ENCODE peak calls at places on chromosome 5, in six cellular contexts. E is right atrium auricular region, P is MCF 10A, Y is spleen, H is psoas muscle, C is cardiac fibroblast. F is an unnamed sample.

GRCh38 chr5:67515020-67515689 is 318.6 kb upstream of the CD180 start:
- DNase-seq in E (no peak), P (no peak), Y (no peak), H (no peak), C (no peak), F (no peak)

GRCh38 chr5:136236479-136237083 is 43.6 kb upstream of the SMIM32 start:
- DNase-seq in E (no peak), P (no peak), Y (no peak), H (no peak), C (no peak), F (no peak)

GRCh38 chr5:149268928-149269557 is 2.6 kb upstream of the AFAP1L1 start:
- DNase-seq in E (no peak), P (peak; percentile 84), Y (no peak), H (no peak), C (peak; percentile 71), F (no peak)

GRCh38 chr5:171938358-171938757 is 68.1 kb downstream of the FBXW11 start:
- DNase-seq in E (no peak), P (no peak), Y (no peak), H (no peak), C (no peak), F (no peak)

GRCh38 chr5:154753792-154754191 is 1.4 kb upstream of the LARP1 start:
- DNase-seq in E (peak; percentile 90), P (peak; percentile 84), Y (no peak), H (peak; percentile 74), C (peak; percentile 97), F (no peak)

GRCh38 chr5:22754155-22754554 is 99.0 kb downstream of the CDH12 start:
- DNase-seq in E (no peak), P (no peak), Y (no peak), H (no peak), C (no peak), F (no peak)

GRCh38 chr5:140261403-140262171 is 41.3 kb downstream of the PFDN1 start:
- DNase-seq in E (peak; percentile 92), P (peak; percentile 95), Y (no peak), H (peak; percentile 60), C (peak; percentile 86), F (no peak)

GRCh38 chr5:166772770-166773169 is 1518.7 kb upstream of the WWC1 start:
- DNase-seq in E (no peak), P (peak; percentile 81), Y (no peak), H (no peak), C (peak; percentile 77), F (no peak)

GRCh38 chr5:72079288-72079687 is 28.0 kb upstream of the MAP1B start:
- DNase-seq in E (no peak), P (no peak), Y (no peak), H (no peak), C (no peak), F (no peak)

GRCh38 chr5:54281933-54282332 is 28.4 kb downstream of the ARL15 start:
- DNase-seq in E (no peak), P (no peak), Y (no peak), H (no peak), C (no peak), F (no peak)

GRCh38 chr5:169554251-169554650 is 29.3 kb upstream of the SPDL1 start:
- DNase-seq in E (no peak), P (no peak), Y (no peak), H (no peak), C (no peak), F (no peak)

GRCh38 chr5:148085934-148086333 is 22.2 kb downstream of the SPINK5 start:
- DNase-seq in E (no peak), P (no peak), Y (no peak), H (no peak), C (no peak), F (no peak)

GRCh38 chr5:140202078-140202477 is 27.1 kb downstream of the CYSTM1 start:
- DNase-seq in E (no peak), P (peak; percentile 20), Y (no peak), H (no peak), C (no peak), F (no peak)

GRCh38 chr5:81778642-81779041 is 27.7 kb upstream of the SSBP2 start:
- DNase-seq in E (no peak), P (no peak), Y (no peak), H (no peak), C (peak; percentile 43), F (no peak)

GRCh38 chr5:36728697-36729543 is 122.5 kb downstream of the SLC1A3 start:
- DNase-seq in E (no peak), P (peak; percentile 67), Y (no peak), H (no peak), C (peak; percentile 81), F (no peak)

GRCh38 chr5:52948418-52949076 is 40.6 kb upstream of the ITGA2 start:
- DNase-seq in E (peak; percentile 73), P (peak; percentile 88), Y (no peak), H (peak; percentile 17), C (peak; percentile 90), F (no peak)

GRCh38 chr5:41924872-41925554 is at the start of gene FBXO4:
- DNase-seq in E (peak; percentile 88), P (peak; percentile 69), Y (peak; percentile 98), H (peak; percentile 89), C (peak; percentile 89), F (peak; percentile 94)

GRCh38 chr5:159764283-159764927 is 151.9 kb upstream of the ADRA1B start:
- DNase-seq in E (no peak), P (peak; percentile 36), Y (no peak), H (no peak), C (peak; percentile 94), F (no peak)

GRCh38 chr5:115374057-115374775 is 77.8 kb upstream of the CCDC112 start:
- DNase-seq in E (no peak), P (peak; percentile 30), Y (no peak), H (no peak), C (no peak), F (no peak)
- TF ChIP-seq CTCF in E (peak; percentile 25), P (peak; percentile 20), Y (no peak), H (no peak), C (no peak), F (no peak)

GRCh38 chr5:132751971-132752580 is 4.8 kb downstream of the CCNI2 start:
- DNase-seq in E (no peak), P (no peak), Y (no peak), H (no peak), C (no peak), F (no peak)

GRCh38 chr5:132754947-132755346 is 7.7 kb downstream of the CCNI2 start:
- DNase-seq in E (no peak), P (peak; percentile 36), Y (no peak), H (no peak), C (peak; percentile 61), F (no peak)

GRCh38 chr5:132754111-132754510 is 6.9 kb downstream of the CCNI2 start:
- DNase-seq in E (no peak), P (no peak), Y (no peak), H (no peak), C (no peak), F (no peak)

GRCh38 chr5:132752581-132753125 is 5.4 kb downstream of the CCNI2 start:
- DNase-seq in E (no peak), P (no peak), Y (no peak), H (no peak), C (no peak), F (no peak)

DNA sequence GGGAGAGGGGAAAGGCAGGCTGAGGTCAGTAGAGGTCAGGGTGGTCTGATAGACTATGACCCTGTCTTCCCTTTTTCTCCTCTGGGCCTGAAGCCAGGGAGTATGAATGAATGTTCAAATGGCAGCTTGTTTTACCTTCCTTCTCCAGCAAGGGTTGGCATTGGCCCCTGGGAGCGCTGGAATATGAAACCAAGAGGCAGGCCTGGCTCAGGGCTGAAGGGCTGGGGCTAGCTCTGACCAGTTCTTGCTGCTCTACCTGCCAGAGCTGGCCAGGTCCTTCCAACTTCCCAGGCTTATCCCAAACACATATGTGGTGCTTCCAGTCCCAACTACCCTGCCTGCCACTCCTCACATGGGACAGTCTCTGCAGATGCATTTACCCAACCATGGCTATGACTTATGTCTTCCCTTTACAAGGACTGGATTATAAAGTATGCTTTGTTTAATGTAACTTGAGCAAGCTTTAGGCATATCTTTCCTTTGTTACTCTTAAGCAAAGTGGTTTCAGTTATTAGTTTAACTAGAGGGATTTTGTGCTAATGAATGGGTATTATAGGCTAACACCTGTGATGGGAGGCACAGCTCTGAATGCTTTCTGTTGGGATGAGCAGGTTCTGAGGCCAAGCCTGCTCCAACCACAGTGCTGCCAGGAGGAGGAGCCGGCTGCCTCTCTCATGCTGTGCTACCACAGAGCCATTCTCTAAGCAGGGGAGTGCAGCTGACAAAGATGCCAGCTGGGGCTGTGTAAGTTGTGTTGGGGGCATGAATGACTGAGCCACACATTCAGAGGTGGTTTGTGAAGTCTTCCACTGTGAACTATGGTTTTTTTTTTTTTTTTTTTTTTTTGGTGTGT is 6.1 kb downstream of the CCNI2 start:
- DNase-seq in E (no peak), P (peak; percentile 37), Y (no peak), H (no peak), C (no peak), F (no peak)
- TF ChIP-seq CTCF in E (peak; percentile 14), P (peak; percentile 16), Y (no peak), H (no peak), C (no peak), F (no peak)

GRCh38 chr5:126370796-126371718 is 52.2 kb upstream of the GRAMD2B start:
- DNase-seq in E (no peak), P (peak; percentile 50), Y (no peak), H (no peak), C (peak; percentile 62), F (no peak)
- TF ChIP-seq CTCF in E (no peak), P (peak; percentile 7), Y (no peak), H (no peak), C (no peak), F (no peak)

DNA sequence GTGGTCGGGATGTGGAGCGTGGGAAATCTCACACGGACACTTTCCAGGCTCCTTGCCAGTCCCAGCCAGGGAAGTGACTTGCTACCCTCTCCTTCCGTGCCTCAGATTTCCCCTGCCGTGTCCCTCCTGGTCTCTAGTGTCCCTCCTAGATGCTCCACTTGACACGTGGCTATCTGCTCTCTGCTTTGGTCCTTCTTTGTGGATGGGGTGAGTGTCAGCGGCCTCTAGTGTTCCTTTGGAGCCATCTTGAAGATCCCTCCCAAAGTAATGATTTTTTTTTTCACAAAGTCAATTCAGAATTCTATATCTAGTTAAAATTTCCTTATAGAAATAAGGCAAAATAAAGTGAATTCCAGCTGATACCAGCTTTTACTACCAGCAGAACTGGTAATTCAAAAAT is 117.7 kb downstream of the MRPL36 start:
- DNase-seq in E (no peak), P (no peak), Y (no peak), H (no peak), C (no peak), F (no peak)
- TF ChIP-seq CTCF in E (no peak), P (no peak), Y (no peak), H (no peak), C (no peak), F (no peak)

DNA sequence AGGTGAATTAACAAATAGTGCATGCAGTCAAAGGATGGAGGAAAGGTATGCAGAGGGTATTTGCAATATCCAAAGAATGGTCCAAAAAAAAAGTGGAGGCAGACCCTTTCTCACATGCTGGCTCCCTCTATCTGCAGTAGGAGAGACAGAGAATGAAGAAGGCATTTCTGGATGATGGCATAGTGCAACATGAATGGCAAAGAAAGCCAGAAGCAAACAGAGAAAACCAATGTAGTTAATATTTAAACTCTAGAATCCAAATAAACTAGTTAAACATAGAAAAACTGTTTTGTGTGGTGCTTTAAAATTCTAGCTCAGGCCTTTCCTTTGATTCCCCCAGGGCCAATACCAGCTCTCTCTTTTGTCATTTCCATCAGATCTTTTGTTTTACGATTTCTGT is 403.1 kb upstream of the WWC1 start:
- DNase-seq in E (no peak), P (no peak), Y (no peak), H (no peak), C (no peak), F (no peak)
- TF ChIP-seq CTCF in E (no peak), P (no peak), Y (no peak), H (no peak), C (no peak), F (peak; percentile 21)

F was measured in chondrocyte.